ENCODE peak calls at places on chromosome 6, in seven cellular contexts. J is stomach, K is mucosa of descending colon, X is heart left ventricle, B is Peyer's patch, Z is hepatocyte, O is suprapubic skin. H is an unnamed sample.

GRCh38 chr6:81708306-81708705 is 44.2 kb downstream of the TENT5A start:
- DNase-seq in J (no peak), K (no peak), X (no peak), B (no peak), Z (no peak), O (no peak), H (no peak)

GRCh38 chr6:167398214-167399050 is 73.5 kb downstream of the TTLL2 start:
- DNase-seq in J (no peak), K (no peak), X (no peak), B (no peak), Z (peak; percentile 67), O (no peak), H (peak; percentile 89)

GRCh38 chr6:11538049-11538798 is 675 bp downstream of the TMEM170B start:
- DNase-seq in J (peak; percentile 30), K (peak; percentile 60), X (peak; percentile 29), B (peak; percentile 19), Z (peak; percentile 63), O (peak; percentile 74), H (no peak)

GRCh38 chr6:47196113-47196512 is 113.6 kb downstream of the TNFRSF21 start:
- DNase-seq in J (no peak), K (no peak), X (no peak), B (no peak), Z (no peak), O (no peak), H (no peak)

GRCh38 chr6:43627008-43627825 is 1.8 kb downstream of the GTPBP2 start:
- DNase-seq in J (peak; percentile 79), K (peak; percentile 32), X (peak; percentile 83), B (peak; percentile 36), Z (peak; percentile 91), O (peak; percentile 82), H (peak; percentile 65)

GRCh38 chr6:42402184-42402583 is 49.5 kb downstream of the TRERF1 start:
- DNase-seq in J (no peak), K (no peak), X (no peak), B (no peak), Z (peak; percentile 16), O (no peak), H (peak; percentile 62)

GRCh38 chr6:49646942-49647341 is 10.3 kb upstream of the RHAG start:
- DNase-seq in J (no peak), K (no peak), X (no peak), B (no peak), Z (no peak), O (no peak), H (no peak)

GRCh38 chr6:79466222-79466834 is 70.9 kb downstream of the LCA5 start:
- DNase-seq in J (no peak), K (no peak), X (no peak), B (no peak), Z (peak; percentile 21), O (no peak), H (no peak)

GRCh38 chr6:2875840-2876207 is 27.3 kb downstream of the SERPINB9 start:
- DNase-seq in J (no peak), K (peak; percentile 74), X (peak; percentile 47), B (peak; percentile 75), Z (no peak), O (no peak), H (no peak)

GRCh38 chr6:42970859-42971612 is 7.9 kb downstream of the PEX6 start:
- DNase-seq in J (no peak), K (no peak), X (no peak), B (no peak), Z (no peak), O (no peak), H (no peak)

GRCh38 chr6:48486876-48487275 is 375.9 kb upstream of the PTCHD4 start:
- DNase-seq in J (no peak), K (no peak), X (no peak), B (no peak), Z (no peak), O (no peak), H (no peak)

GRCh38 chr6:130717657-130718056 is 109.5 kb upstream of the SMLR1 start:
- DNase-seq in J (no peak), K (no peak), X (no peak), B (no peak), Z (no peak), O (no peak), H (peak; percentile 25)

DNA sequence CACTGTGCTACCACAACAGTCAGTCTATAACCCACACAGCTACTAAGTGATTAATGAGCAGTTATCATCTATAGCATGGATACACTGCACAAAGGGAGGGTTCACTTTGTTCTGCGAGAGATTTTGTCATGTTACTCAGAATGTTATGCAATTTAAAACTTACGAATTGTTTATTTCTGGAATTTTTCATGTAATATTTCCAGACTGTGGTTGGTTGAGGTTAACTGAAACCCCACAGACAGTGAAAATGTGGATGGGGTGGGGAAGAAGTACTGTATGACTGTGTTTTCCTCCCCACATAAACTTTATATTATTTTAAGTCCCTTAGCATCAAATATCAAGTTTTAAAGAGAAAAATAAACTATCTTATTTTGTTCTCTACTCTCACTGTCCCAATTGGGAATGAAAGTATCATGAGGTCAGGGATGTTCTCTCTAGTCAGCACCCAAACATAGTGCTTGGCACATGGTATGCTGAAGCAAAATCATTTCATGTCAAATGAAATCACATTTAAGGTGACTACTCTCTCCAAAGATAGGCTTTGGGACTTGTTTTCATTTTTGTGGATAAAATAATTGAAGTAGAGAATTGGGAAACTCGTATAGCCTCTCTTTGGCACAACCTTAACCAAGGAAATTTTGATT is 25.4 kb downstream of the DOP1A start:
- DNase-seq in J (no peak), K (no peak), X (no peak), B (no peak), Z (no peak), O (no peak), H (no peak)
- H3K4me1 ChIP-seq in J (no peaks in the 10 kb centered on the region), K (no peaks in the 10 kb centered on the region), X (no peaks in the 10 kb centered on the region), B (no peaks in the 10 kb centered on the region), Z (no peaks in the 10 kb centered on the region), O (peaks cover 11% of the 10 kb centered on the region), H (no peaks in the 10 kb centered on the region)

GRCh38 chr6:39294133-39294532 is 20.1 kb downstream of the KCNK17 start:
- DNase-seq in J (no peak), K (no peak), X (no peak), B (no peak), Z (no peak), O (no peak), H (peak; percentile 75)

GRCh38 chr6:39292637-39293036 is 21.6 kb downstream of the KCNK17 start:
- DNase-seq in J (no peak), K (no peak), X (no peak), B (no peak), Z (no peak), O (no peak), H (no peak)

GRCh38 chr6:39295538-39295937 is 18.7 kb downstream of the KCNK17 start:
- DNase-seq in J (no peak), K (peak; percentile 39), X (no peak), B (no peak), Z (peak; percentile 32), O (no peak), H (peak; percentile 35)

GRCh38 chr6:39296745-39297640 is 17.2 kb downstream of the KCNK17 start:
- DNase-seq in J (no peak), K (no peak), X (no peak), B (no peak), Z (no peak), O (peak; percentile 68), H (no peak)

DNA sequence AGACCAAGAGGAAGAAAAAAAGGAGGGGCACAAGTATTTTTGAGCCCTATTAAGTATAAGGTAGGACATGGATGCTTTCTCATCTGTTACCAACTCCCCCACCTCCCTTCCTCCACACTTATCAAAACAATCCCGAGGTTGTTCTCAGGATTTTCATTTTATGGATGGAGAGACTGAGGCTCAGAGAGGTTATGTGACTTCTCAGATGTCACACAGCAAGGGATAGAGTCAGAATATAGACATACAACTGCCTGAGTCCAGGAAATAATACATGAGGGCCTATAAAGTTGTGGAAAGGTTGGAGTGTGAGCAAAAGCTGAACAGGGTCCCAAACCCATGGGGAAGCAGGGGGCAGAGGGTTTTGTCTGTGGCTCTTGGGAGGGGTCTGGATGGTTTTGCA is 19.3 kb downstream of the KCNK17 start:
- DNase-seq in J (no peak), K (no peak), X (no peak), B (no peak), Z (no peak), O (no peak), H (no peak)
- H3K4me1 ChIP-seq in J (no peaks in the 10 kb centered on the region), K (no peaks in the 10 kb centered on the region), X (no peaks in the 10 kb centered on the region), B (no peaks in the 10 kb centered on the region), Z (no peaks in the 10 kb centered on the region), O (no peaks in the 10 kb centered on the region), H (peaks cover 3% of the 10 kb centered on the region)

DNA sequence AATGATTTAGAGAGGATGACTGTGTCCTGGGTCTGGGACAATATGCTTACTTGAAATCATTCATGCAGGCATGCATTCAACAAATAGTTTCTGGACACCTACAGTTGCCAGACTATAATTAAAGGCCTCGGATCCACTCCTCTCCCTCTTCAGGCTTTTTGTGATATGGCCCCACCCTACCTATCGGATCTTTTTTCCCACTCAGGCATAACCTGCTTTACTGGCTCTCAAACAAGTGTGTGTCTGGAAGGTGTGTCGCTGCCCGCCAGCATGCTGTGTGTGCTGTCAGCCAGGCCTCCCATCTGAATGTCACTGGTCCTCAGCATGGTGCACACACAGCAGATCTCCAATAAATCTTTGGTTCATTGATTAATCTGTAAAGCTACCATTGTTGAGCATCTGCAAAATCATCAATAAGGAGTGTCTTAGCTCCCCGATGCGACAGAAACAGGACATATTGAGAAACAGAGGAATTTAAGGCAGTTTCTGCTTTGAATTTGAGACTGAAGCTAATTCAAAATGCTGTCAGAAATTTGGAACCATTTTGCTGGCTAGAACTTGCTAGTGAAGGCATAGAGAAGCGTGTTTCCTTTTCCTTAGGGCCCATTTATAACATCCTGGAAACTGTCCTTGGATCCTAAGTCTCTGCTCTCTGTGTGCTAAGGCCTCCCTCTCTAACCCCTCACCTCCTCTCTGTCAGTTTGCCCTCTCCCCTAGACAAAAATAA is 23.5 kb upstream of the CCN6 start:
- DNase-seq in J (no peak), K (peak; percentile 30), X (no peak), B (no peak), Z (no peak), O (no peak), H (no peak)
- H3K4me1 ChIP-seq in J (peaks cover 10% of the 10 kb centered on the region), K (peaks cover 5% of the 10 kb centered on the region), X (peaks cover 7% of the 10 kb centered on the region), B (no peaks in the 10 kb centered on the region), Z (peaks cover 19% of the 10 kb centered on the region), O (peaks cover 50% of the 10 kb centered on the region), H (no peaks in the 10 kb centered on the region)

GRCh38 chr6:126718600-126719327 is 378.8 kb downstream of the CENPW start:
- DNase-seq in J (no peak), K (no peak), X (no peak), B (no peak), Z (no peak), O (no peak), H (no peak)

GRCh38 chr6:126720326-126720725 is 380.4 kb downstream of the CENPW start:
- DNase-seq in J (no peak), K (no peak), X (no peak), B (no peak), Z (no peak), O (no peak), H (no peak)

GRCh38 chr6:126716826-126717514 is 377.1 kb downstream of the CENPW start:
- DNase-seq in J (no peak), K (no peak), X (no peak), B (no peak), Z (no peak), O (no peak), H (no peak)

GRCh38 chr6:126721581-126722145 is 381.7 kb downstream of the CENPW start:
- DNase-seq in J (no peak), K (no peak), X (no peak), B (no peak), Z (peak; percentile 14), O (no peak), H (no peak)

DNA sequence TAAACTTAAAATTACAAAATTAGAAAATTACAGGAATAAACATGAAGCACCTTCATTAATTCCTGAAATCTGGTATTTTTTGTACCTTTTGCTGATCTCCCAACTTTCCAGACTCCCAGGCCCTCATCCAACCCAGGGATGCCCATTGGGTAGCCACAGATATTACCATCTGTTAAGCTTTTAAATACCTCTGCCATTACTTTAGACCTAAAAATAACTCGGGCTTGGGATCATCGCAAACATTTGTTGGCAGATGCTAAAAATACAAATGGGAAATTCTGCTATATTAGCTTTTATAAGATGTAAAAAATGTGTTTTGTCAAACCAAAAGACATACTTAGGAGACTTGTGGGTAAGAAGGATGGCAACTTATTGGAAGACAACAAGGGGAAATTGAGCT is 376.1 kb downstream of the CENPW start:
- DNase-seq in J (no peak), K (no peak), X (no peak), B (no peak), Z (no peak), O (no peak), H (no peak)
- H3K4me1 ChIP-seq in J (no peaks in the 10 kb centered on the region), K (no peaks in the 10 kb centered on the region), X (no peaks in the 10 kb centered on the region), B (no peaks in the 10 kb centered on the region), Z (peaks cover under 1% of the 10 kb centered on the region), O (no peaks in the 10 kb centered on the region), H (no peaks in the 10 kb centered on the region)

H was measured in small intestine.